ENCODE peak calls at places on chromosomes 1 and 21, in eight cellular contexts. Q is left lung, A is mammary epithelial cell, F is astrocyte, E is right lobe of liver, I is Panc1, M is ovary, P is PC-3. S is an unnamed sample.

GRCh38 chr1:51255331-51255730 is 19.3 kb downstream of the RNF11 start:
- DNase-seq in Q (no peak), A (peak; percentile 36), F (peak; percentile 43), E (no peak), I (no peak), M (no peak), P (no peak), S (no peak)

GRCh38 chr1:169367096-169367685 is 406 bp downstream of the NME7 start:
- DNase-seq in Q (no peak), A (no peak), F (no peak), E (no peak), I (no peak), M (no peak), P (no peak), S (no peak)

GRCh38 chr1:184562801-184563200 is 176.0 kb downstream of the C1orf21 start:
- DNase-seq in Q (no peak), A (no peak), F (no peak), E (no peak), I (no peak), M (no peak), P (no peak), S (no peak)

GRCh38 chr21:33968082-33968997 is 52.7 kb upstream of the ATP5PO start:
- DNase-seq in Q (no peak), A (peak; percentile 70), F (peak; percentile 92), E (no peak), I (no peak), M (no peak), P (peak; percentile 90), S (peak; percentile 64)

GRCh38 chr1:4837201-4837600 is 182.8 kb downstream of the AJAP1 start:
- DNase-seq in Q (no peak), A (no peak), F (no peak), E (no peak), I (no peak), M (no peak), P (no peak), S (no peak)

GRCh38 chr1:234863596-234863995 is 253.6 kb upstream of the IRF2BP2 start:
- DNase-seq in Q (peak; percentile 5), A (peak; percentile 60), F (peak; percentile 80), E (no peak), I (no peak), M (no peak), P (peak; percentile 36), S (peak; percentile 50)

GRCh38 chr1:54277451-54278355 is 77.7 kb downstream of the MRPL37 start:
- DNase-seq in Q (no peak), A (no peak), F (no peak), E (peak; percentile 87), I (no peak), M (peak; percentile 81), P (no peak), S (no peak)

GRCh38 chr1:158398818-158399502 is at the start of gene OR10T2:
- DNase-seq in Q (no peak), A (no peak), F (no peak), E (no peak), I (no peak), M (no peak), P (no peak), S (no peak)

GRCh38 chr1:196152975-196153374 is 455.3 kb downstream of the KCNT2 start:
- DNase-seq in Q (no peak), A (no peak), F (no peak), E (no peak), I (no peak), M (no peak), P (no peak), S (no peak)

GRCh38 chr1:86846166-86846647 is 67.7 kb downstream of the SELENOF start:
- DNase-seq in Q (no peak), A (peak; percentile 81), F (peak; percentile 98), E (no peak), I (peak; percentile 24), M (no peak), P (peak; percentile 74), S (peak; percentile 65)

GRCh38 chr21:46001821-46002681 is 20.5 kb downstream of the COL6A1 start:
- DNase-seq in Q (no peak), A (no peak), F (no peak), E (peak; percentile 42), I (no peak), M (peak; percentile 26), P (no peak), S (no peak)

GRCh38 chr1:245797592-245798366 is 643.0 kb downstream of the KIF26B start:
- DNase-seq in Q (no peak), A (no peak), F (peak; percentile 44), E (no peak), I (no peak), M (no peak), P (peak; percentile 43), S (peak; percentile 15)

GRCh38 chr1:21022279-21023040 is 154.2 kb downstream of the EIF4G3 start:
- DNase-seq in Q (peak; percentile 47), A (peak; percentile 97), F (peak; percentile 99), E (no peak), I (peak; percentile 98), M (peak; percentile 37), P (peak; percentile 97), S (peak; percentile 97)

GRCh38 chr1:160168016-160168415 is 16.6 kb downstream of the ATP1A4 start:
- DNase-seq in Q (no peak), A (no peak), F (no peak), E (no peak), I (no peak), M (no peak), P (no peak), S (no peak)

GRCh38 chr1:160166459-160166858 is 15.1 kb downstream of the ATP1A4 start:
- DNase-seq in Q (no peak), A (no peak), F (no peak), E (no peak), I (no peak), M (no peak), P (no peak), S (no peak)

GRCh38 chr1:160167056-160167455 is 15.7 kb downstream of the ATP1A4 start:
- DNase-seq in Q (no peak), A (no peak), F (no peak), E (no peak), I (no peak), M (no peak), P (peak; percentile 72), S (no peak)

GRCh38 chr1:160168609-160169369 is 17.4 kb downstream of the ATP1A4 start:
- DNase-seq in Q (no peak), A (no peak), F (peak; percentile 18), E (no peak), I (no peak), M (no peak), P (no peak), S (no peak)

DNA sequence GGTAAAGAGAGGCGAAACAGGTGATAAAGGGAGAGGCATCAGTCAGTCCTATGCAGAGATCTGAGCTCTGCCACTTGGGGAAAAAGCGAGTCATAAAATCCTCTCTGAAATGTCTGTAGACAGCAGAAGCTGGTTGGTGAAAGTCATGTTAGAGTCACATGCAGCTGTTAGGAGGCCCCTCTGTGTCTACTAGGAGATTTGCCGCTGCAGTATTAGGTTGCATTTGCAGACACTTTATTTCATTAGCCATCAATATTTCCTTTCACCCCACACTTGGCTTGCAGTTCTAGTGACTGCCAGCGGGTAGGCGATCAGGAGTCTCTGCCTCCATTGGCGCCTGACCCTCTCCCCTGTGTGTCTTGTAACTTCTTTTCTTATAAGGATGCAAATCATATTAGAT is 16.2 kb downstream of the ATP1A4 start:
- DNase-seq in Q (no peak), A (no peak), F (no peak), E (no peak), I (no peak), M (no peak), P (peak; percentile 45), S (no peak)
- TF ChIP-seq CTCF in Q (no peak), A (no peak), F (no peak), E (no peak), I (no peak), M (no peak), P (peak; percentile 36), S (peak; percentile 13)

GRCh38 chr1:223340637-223341036 is 23.3 kb downstream of the SUSD4 start:
- DNase-seq in Q (no peak), A (no peak), F (no peak), E (no peak), I (no peak), M (no peak), P (no peak), S (no peak)
- H3K27ac ChIP-seq in Q (no peak overlapping the region), A (no peak overlapping the region), F (no peak overlapping the region), E (no peak overlapping the region), I (no peak overlapping the region), M (peak overlapping the region; percentile 78), P (no peak overlapping the region), S (no peak overlapping the region)

GRCh38 chr1:37877991-37878544 is 18.7 kb upstream of the MTF1 start:
- DNase-seq in Q (no peak), A (no peak), F (no peak), E (no peak), I (no peak), M (no peak), P (no peak), S (no peak)

GRCh38 chr1:37867784-37868183 is 8.4 kb upstream of the MTF1 start:
- DNase-seq in Q (no peak), A (no peak), F (no peak), E (no peak), I (no peak), M (no peak), P (no peak), S (no peak)

GRCh38 chr1:37868466-37868865 is 9.1 kb upstream of the MTF1 start:
- DNase-seq in Q (no peak), A (peak; percentile 31), F (no peak), E (no peak), I (no peak), M (no peak), P (no peak), S (no peak)

GRCh38 chr1:37875833-37876232 is 16.4 kb upstream of the MTF1 start:
- DNase-seq in Q (no peak), A (peak; percentile 38), F (no peak), E (no peak), I (no peak), M (no peak), P (peak; percentile 42), S (peak; percentile 11)

GRCh38 chr1:37872692-37873091 is 13.3 kb upstream of the MTF1 start:
- DNase-seq in Q (no peak), A (no peak), F (no peak), E (no peak), I (no peak), M (no peak), P (no peak), S (no peak)
- H3K36me3 ChIP-seq in Q (peaks cover 100% of the 10 kb centered on the region), A (no peaks in the 10 kb centered on the region), F (peaks cover 21% of the 10 kb centered on the region), E (peaks cover 78% of the 10 kb centered on the region), I (peaks cover 4% of the 10 kb centered on the region), M (no peaks in the 10 kb centered on the region), P (peaks cover 7% of the 10 kb centered on the region), S (peaks cover 36% of the 10 kb centered on the region)

GRCh38 chr1:222716393-222716792 is 4.0 kb downstream of the BROX start:
- DNase-seq in Q (no peak), A (no peak), F (no peak), E (no peak), I (no peak), M (no peak), P (no peak), S (no peak)

GRCh38 chr1:222711319-222712252 is 705 bp downstream of the AIDA start:
- DNase-seq in Q (peak; percentile 62), A (peak; percentile 74), F (peak; percentile 45), E (peak; percentile 59), I (peak; percentile 15), M (peak; percentile 47), P (peak; percentile 94), S (peak; percentile 59)

GRCh38 chr1:222709700-222710153 is 2.6 kb downstream of the AIDA start:
- DNase-seq in Q (no peak), A (no peak), F (no peak), E (no peak), I (no peak), M (no peak), P (no peak), S (no peak)

GRCh38 chr1:222712253-222713090 is at the start of the genes AIDA and BROX:
- DNase-seq in Q (peak; percentile 96), A (peak; percentile 84), F (peak; percentile 54), E (peak; percentile 97), I (peak; percentile 36), M (peak; percentile 94), P (peak; percentile 94), S (peak; percentile 81)

GRCh38 chr1:222713091-222714012 is 988 bp downstream of the BROX start:
- DNase-seq in Q (peak; percentile 96), A (peak; percentile 94), F (peak; percentile 89), E (peak; percentile 95), I (peak; percentile 83), M (peak; percentile 92), P (peak; percentile 99), S (peak; percentile 93)
- TF ChIP-seq CTCF in Q (no peak), A (no peak), F (no peak), E (no peak), I (no peak), M (no peak), P (no peak), S (peak; percentile 8)